ENCODE peak calls at places on chromosomes 6 and 20, in four cellular contexts. One of them, this sample, is unnamed.

GRCh38 chr6:47741807-47742206 is 40.0 kb upstream of the OPN5 start:
- DNase-seq in foreskin keratinocyte: peak
- DNase-seq in endothelial cell: no peak
- DNase-seq in stimulated activated CD8-positive, alpha-beta memory T cell treated with anti-CD3 and anti-CD28 coated beads, Interleukin-4, amount 100 ng/mL, for 24 hours: no peak
- DNase-seq in this sample: no peak

GRCh38 chr20:38049800-38050199 is 16.3 kb downstream of the RPRD1B start:
- DNase-seq in foreskin keratinocyte: peak
- DNase-seq in endothelial cell: no peak
- DNase-seq in stimulated activated CD8-positive, alpha-beta memory T cell treated with anti-CD3 and anti-CD28 coated beads, Interleukin-4, amount 100 ng/mL, for 24 hours: no peak
- DNase-seq in this sample: peak

GRCh38 chr6:35093783-35094182 is 47.4 kb downstream of the TCP11 start:
- DNase-seq in foreskin keratinocyte: no peak
- DNase-seq in endothelial cell: peak
- DNase-seq in stimulated activated CD8-positive, alpha-beta memory T cell treated with anti-CD3 and anti-CD28 coated beads, Interleukin-4, amount 100 ng/mL, for 24 hours: no peak
- DNase-seq in this sample: no peak

GRCh38 chr6:1190361-1190760 is 121.5 kb upstream of the FOXQ1 start:
- DNase-seq in stimulated activated CD8-positive, alpha-beta memory T cell treated with anti-CD3 and anti-CD28 coated beads, Interleukin-4, amount 100 ng/mL, for 24 hours: no peak
- DNase-seq in endothelial cell: no peak
- DNase-seq in foreskin keratinocyte: peak
- DNase-seq in this sample: peak

GRCh38 chr6:43076928-43077809 is 1.1 kb downstream of the PTK7 start:
- DNase-seq in endothelial cell: peak
- DNase-seq in stimulated activated CD8-positive, alpha-beta memory T cell treated with anti-CD3 and anti-CD28 coated beads, Interleukin-4, amount 100 ng/mL, for 24 hours: no peak
- DNase-seq in foreskin keratinocyte: no peak
- DNase-seq in this sample: no peak

GRCh38 chr6:140105857-140106256 is 731.4 kb upstream of the CITED2 start:
- DNase-seq in foreskin keratinocyte: no peak
- DNase-seq in endothelial cell: no peak
- DNase-seq in stimulated activated CD8-positive, alpha-beta memory T cell treated with anti-CD3 and anti-CD28 coated beads, Interleukin-4, amount 100 ng/mL, for 24 hours: no peak
- DNase-seq in this sample: no peak

GRCh38 chr20:5222919-5223634 is 93.7 kb downstream of the PROKR2 start:
- DNase-seq in foreskin keratinocyte: no peak
- DNase-seq in stimulated activated CD8-positive, alpha-beta memory T cell treated with anti-CD3 and anti-CD28 coated beads, Interleukin-4, amount 100 ng/mL, for 24 hours: peak
- DNase-seq in endothelial cell: peak
- DNase-seq in this sample: peak

GRCh38 chr6:41706876-41707564 is 28.4 kb downstream of the TFEB start:
- DNase-seq in endothelial cell: no peak
- DNase-seq in stimulated activated CD8-positive, alpha-beta memory T cell treated with anti-CD3 and anti-CD28 coated beads, Interleukin-4, amount 100 ng/mL, for 24 hours: no peak
- DNase-seq in foreskin keratinocyte: no peak
- DNase-seq in this sample: no peak

GRCh38 chr6:11110921-11111768 is at the start of gene ERVFRD-1:
- DNase-seq in endothelial cell: no peak
- DNase-seq in foreskin keratinocyte: no peak
- DNase-seq in stimulated activated CD8-positive, alpha-beta memory T cell treated with anti-CD3 and anti-CD28 coated beads, Interleukin-4, amount 100 ng/mL, for 24 hours: no peak
- DNase-seq in this sample: no peak

GRCh38 chr6:162856885-162857284 is 129.1 kb downstream of the PACRG start:
- DNase-seq in foreskin keratinocyte: peak
- DNase-seq in stimulated activated CD8-positive, alpha-beta memory T cell treated with anti-CD3 and anti-CD28 coated beads, Interleukin-4, amount 100 ng/mL, for 24 hours: no peak
- DNase-seq in endothelial cell: peak
- DNase-seq in this sample: peak

GRCh38 chr6:113630738-113631535 is 226.2 kb upstream of the MARCKS start:
- DNase-seq in endothelial cell: no peak
- DNase-seq in foreskin keratinocyte: no peak
- DNase-seq in stimulated activated CD8-positive, alpha-beta memory T cell treated with anti-CD3 and anti-CD28 coated beads, Interleukin-4, amount 100 ng/mL, for 24 hours: no peak
- DNase-seq in this sample: no peak

GRCh38 chr20:63408684-63409046 is 47.5 kb upstream of the CHRNA4 start:
- DNase-seq in foreskin keratinocyte: no peak
- DNase-seq in endothelial cell: no peak
- DNase-seq in stimulated activated CD8-positive, alpha-beta memory T cell treated with anti-CD3 and anti-CD28 coated beads, Interleukin-4, amount 100 ng/mL, for 24 hours: no peak
- DNase-seq in this sample: no peak

GRCh38 chr6:32662836-32663235 is 3.6 kb downstream of the HLA-DQB1 start:
- DNase-seq in foreskin keratinocyte: no peak
- DNase-seq in endothelial cell: no peak
- DNase-seq in stimulated activated CD8-positive, alpha-beta memory T cell treated with anti-CD3 and anti-CD28 coated beads, Interleukin-4, amount 100 ng/mL, for 24 hours: no peak
- DNase-seq in this sample: no peak

GRCh38 chr6:43945778-43946100 is 175.7 kb downstream of the VEGFA start:
- DNase-seq in stimulated activated CD8-positive, alpha-beta memory T cell treated with anti-CD3 and anti-CD28 coated beads, Interleukin-4, amount 100 ng/mL, for 24 hours: no peak
- DNase-seq in foreskin keratinocyte: no peak
- DNase-seq in endothelial cell: no peak
- DNase-seq in this sample: no peak

GRCh38 chr20:39873286-39873685 is 815.8 kb downstream of the MAFB start:
- DNase-seq in stimulated activated CD8-positive, alpha-beta memory T cell treated with anti-CD3 and anti-CD28 coated beads, Interleukin-4, amount 100 ng/mL, for 24 hours: no peak
- DNase-seq in endothelial cell: no peak
- DNase-seq in foreskin keratinocyte: no peak
- DNase-seq in this sample: no peak

GRCh38 chr20:38585404-38586180 is 4.6 kb downstream of the ADIG start:
- DNase-seq in endothelial cell: no peak
- DNase-seq in foreskin keratinocyte: no peak
- DNase-seq in stimulated activated CD8-positive, alpha-beta memory T cell treated with anti-CD3 and anti-CD28 coated beads, Interleukin-4, amount 100 ng/mL, for 24 hours: no peak
- DNase-seq in this sample: no peak

GRCh38 chr6:138182939-138183791 is 21.4 kb downstream of the ARFGEF3 start:
- DNase-seq in foreskin keratinocyte: no peak
- DNase-seq in stimulated activated CD8-positive, alpha-beta memory T cell treated with anti-CD3 and anti-CD28 coated beads, Interleukin-4, amount 100 ng/mL, for 24 hours: no peak
- DNase-seq in endothelial cell: no peak
- DNase-seq in this sample: no peak

GRCh38 chr6:158818008-158818579 is 1.1 kb downstream of the EZR start:
- DNase-seq in endothelial cell: peak
- DNase-seq in foreskin keratinocyte: no peak
- DNase-seq in stimulated activated CD8-positive, alpha-beta memory T cell treated with anti-CD3 and anti-CD28 coated beads, Interleukin-4, amount 100 ng/mL, for 24 hours: peak
- DNase-seq in this sample: peak

GRCh38 chr6:14912226-14912625 is 333.6 kb upstream of the JARID2 start:
- DNase-seq in endothelial cell: no peak
- DNase-seq in foreskin keratinocyte: no peak
- DNase-seq in stimulated activated CD8-positive, alpha-beta memory T cell treated with anti-CD3 and anti-CD28 coated beads, Interleukin-4, amount 100 ng/mL, for 24 hours: no peak
- DNase-seq in this sample: no peak

This sample was measured in H54.